ENCODE peak calls at places on chromosomes 11 and 22, in seven cellular contexts. J, D, M, B, V, U and G are unnamed samples.
A peak's percentile ranks its signal among the peaks of the same experiment; 100 is the strongest.

GRCh38 chr11:82225930-82226329 is 507.7 kb downstream of the FAM181B start:
- DNase-seq in J (no peak), D (no peak), M (no peak), B (no peak), V (no peak), U (no peak), G (no peak)

GRCh38 chr22:22761963-22762772 is 117.8 kb downstream of the GGTLC2 start:
- DNase-seq in J (no peak), D (peak; percentile 19), M (no peak), B (no peak), V (no peak), U (no peak), G (no peak)

GRCh38 chr11:43377380-43377779 is 18.7 kb downstream of the TTC17 start:
- DNase-seq in J (no peak), D (no peak), M (no peak), B (no peak), V (no peak), U (no peak), G (no peak)

GRCh38 chr22:21940521-21940920 is 12.1 kb downstream of the PPM1F start:
- DNase-seq in J (no peak), D (no peak), M (peak; percentile 53), B (no peak), V (no peak), U (no peak), G (no peak)

GRCh38 chr22:27435839-27436581 is 365.5 kb downstream of the MN1 start:
- DNase-seq in J (no peak), D (no peak), M (peak; percentile 85), B (peak; percentile 65), V (peak; percentile 44), U (peak; percentile 47), G (no peak)

GRCh38 chr11:16862733-16863132 is 124.3 kb downstream of the C11orf58 start:
- DNase-seq in J (no peak), D (no peak), M (no peak), B (no peak), V (no peak), U (no peak), G (no peak)

GRCh38 chr11:11391796-11392195 is 38.7 kb upstream of the CSNK2A3 start:
- DNase-seq in J (no peak), D (no peak), M (no peak), B (peak; percentile 90), V (no peak), U (peak; percentile 47), G (no peak)

GRCh38 chr11:44596541-44597276 is 31.2 kb downstream of the CD82 start:
- DNase-seq in J (no peak), D (no peak), M (no peak), B (no peak), V (no peak), U (no peak), G (no peak)

GRCh38 chr11:117818036-117818858 is 6.3 kb downstream of the FXYD2 start:
- DNase-seq in J (peak; percentile 69), D (no peak), M (no peak), B (peak; percentile 56), V (no peak), U (no peak), G (no peak)

GRCh38 chr11:35387341-35387982 is 31.9 kb downstream of the SLC1A2 start:
- DNase-seq in J (no peak), D (no peak), M (no peak), B (peak; percentile 53), V (no peak), U (no peak), G (no peak)

GRCh38 chr11:88474655-88475054 is 137.1 kb upstream of the CTSC start:
- DNase-seq in J (no peak), D (no peak), M (no peak), B (no peak), V (no peak), U (no peak), G (no peak)

GRCh38 chr22:31829505-31829904 is 75.7 kb downstream of the DEPDC5 start:
- DNase-seq in J (peak; percentile 81), D (no peak), M (peak; percentile 40), B (peak; percentile 97), V (no peak), U (peak; percentile 22), G (no peak)

GRCh38 chr11:64766881-64767280 is 7.1 kb upstream of the PYGM start:
- DNase-seq in J (no peak), D (no peak), M (no peak), B (no peak), V (no peak), U (no peak), G (peak; percentile 75)

GRCh38 chr11:64765841-64766682 is 6.3 kb upstream of the PYGM start:
- DNase-seq in J (peak; percentile 52), D (no peak), M (no peak), B (no peak), V (no peak), U (no peak), G (peak; percentile 78)

GRCh38 chr11:64769283-64769682 is 9.1 kb downstream of the SF1 start:
- DNase-seq in J (no peak), D (no peak), M (no peak), B (no peak), V (no peak), U (no peak), G (peak; percentile 28)

GRCh38 chr11:64768300-64768694 is 8.5 kb upstream of the PYGM start:
- DNase-seq in J (no peak), D (no peak), M (no peak), B (no peak), V (no peak), U (no peak), G (no peak)

GRCh38 chr11:64767344-64768299 is 7.8 kb upstream of the PYGM start:
- DNase-seq in J (peak; percentile 79), D (peak; percentile 95), M (peak; percentile 73), B (peak; percentile 60), V (peak; percentile 84), U (peak; percentile 72), G (peak; percentile 91)
- TF ChIP-seq POLR2A in J (no peak), D (no peak), M (no peak), B (no peak), V (no peak), U (no peak), G (no peak)

DNA sequence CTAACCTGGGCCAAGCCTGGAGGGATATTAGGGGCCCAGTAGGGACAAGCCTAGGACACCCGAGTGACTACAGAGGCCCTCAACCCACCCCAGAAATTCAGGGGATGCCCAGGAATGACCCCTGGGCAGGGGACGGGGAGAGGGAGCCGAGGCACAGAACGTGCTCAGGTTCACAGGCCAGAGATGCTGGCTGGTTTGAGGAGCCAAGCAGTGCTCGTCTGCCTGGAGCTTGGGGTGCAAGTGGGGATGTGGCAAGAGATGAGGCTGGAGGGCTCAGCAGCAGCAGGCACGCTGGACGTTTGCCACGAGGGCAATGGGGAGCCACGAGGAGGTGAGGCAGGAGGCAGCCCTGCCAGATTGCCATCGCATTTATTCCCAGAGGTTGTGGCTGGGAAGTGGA is 34.0 kb upstream of the EMID1 start:
- DNase-seq in J (no peak), D (no peak), M (no peak), B (no peak), V (no peak), U (no peak), G (no peak)
- H3K27me3 ChIP-seq in J (no peaks in the 10 kb centered on the region), D (no peaks in the 10 kb centered on the region), M (no peaks in the 10 kb centered on the region), B (peaks cover 10% of the 10 kb centered on the region), V (no peaks in the 10 kb centered on the region), U (no peaks in the 10 kb centered on the region), G (peaks cover 9% of the 10 kb centered on the region)

DNA sequence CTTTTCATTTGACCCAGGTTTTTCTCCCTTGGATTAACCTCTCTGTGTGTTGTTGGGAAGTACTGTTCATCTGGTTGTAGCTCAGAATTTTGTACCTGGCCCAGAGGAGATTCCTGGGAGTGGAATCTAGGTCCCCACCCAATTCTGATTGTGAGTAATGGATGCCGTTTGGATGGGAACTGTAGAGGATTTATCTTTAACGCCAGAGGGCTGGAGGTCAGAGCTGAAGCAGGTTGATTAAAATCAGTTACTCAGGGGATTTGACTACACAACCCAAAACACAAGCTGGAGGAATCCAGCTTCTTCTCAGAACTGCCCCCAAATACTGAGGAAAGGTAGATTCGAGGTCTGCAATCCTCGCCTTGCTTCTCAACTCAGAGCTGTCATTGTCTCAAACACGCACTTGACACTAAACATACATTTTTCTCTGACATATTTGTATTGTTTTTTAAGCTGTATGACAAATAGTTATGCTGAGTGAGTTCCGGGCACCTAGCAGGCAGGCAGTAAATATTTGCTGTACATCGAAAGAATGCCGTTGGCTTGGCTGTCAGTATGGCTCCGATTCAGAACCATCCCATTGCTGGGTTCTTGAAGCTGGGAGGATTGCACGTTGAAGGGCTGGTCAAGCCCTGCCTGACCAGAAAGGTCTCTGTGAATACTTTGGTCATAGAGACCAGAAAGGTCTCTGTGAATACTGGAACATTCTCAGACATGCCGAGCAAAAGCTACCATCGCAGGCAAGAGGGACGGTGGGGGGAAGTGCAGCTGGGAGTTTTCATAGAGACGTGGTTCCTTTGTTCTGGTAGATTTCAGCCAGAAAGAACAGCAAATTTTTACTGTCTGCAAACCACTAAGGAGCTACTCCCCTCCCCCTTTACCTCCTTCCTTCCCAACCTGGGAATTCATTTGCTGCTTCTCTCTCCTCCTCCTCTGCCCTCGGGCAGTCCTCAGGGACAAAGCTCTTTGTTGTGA is 202.0 kb upstream of the SORL1-AS1 start:
- DNase-seq in J (no peak), D (no peak), M (no peak), B (peak; percentile 25), V (peak; percentile 37), U (no peak), G (no peak)
- H3K27ac ChIP-seq in J (peak overlapping the region; percentile 81), D (no peak overlapping the region), M (peak overlapping the region; percentile 95), B (peak overlapping the region; percentile 83), V (peak overlapping the region; percentile 94), U (peak overlapping the region; percentile 97), G (peak overlapping the region; percentile 75)

GRCh38 chr22:24951942-24952836 is at the start of gene KIAA1671:
- DNase-seq in J (peak; percentile 89), D (peak; percentile 98), M (peak; percentile 89), B (peak; percentile 27), V (peak; percentile 92), U (peak; percentile 74), G (peak; percentile 93)
- TF ChIP-seq POLR2A in J (peak; percentile 82), D (no peak), M (peak; percentile 56), B (no peak), V (no peak), U (peak; percentile 56), G (no peak)

GRCh38 chr11:2513441-2513840 is 68.6 kb downstream of the KCNQ1 start:
- DNase-seq in J (peak; percentile 6), D (no peak), M (no peak), B (no peak), V (no peak), U (no peak), G (peak; percentile 62)
- H3K27me3 ChIP-seq in J (no peaks in the 10 kb centered on the region), D (peaks cover 12% of the 10 kb centered on the region), M (no peaks in the 10 kb centered on the region), B (peaks cover 38% of the 10 kb centered on the region), V (no peaks in the 10 kb centered on the region), U (no peaks in the 10 kb centered on the region), G (no peaks in the 10 kb centered on the region)

GRCh38 chr11:133985981-133986380 is 29.2 kb upstream of the IGSF9B start:
- DNase-seq in J (no peak), D (no peak), M (no peak), B (no peak), V (no peak), U (no peak), G (no peak)
- H3K27ac ChIP-seq in J (no peak overlapping the region), D (no peak overlapping the region), M (no peak overlapping the region), B (no peak overlapping the region), V (no peak overlapping the region), U (no peak overlapping the region), G (no peak overlapping the region)

DNA sequence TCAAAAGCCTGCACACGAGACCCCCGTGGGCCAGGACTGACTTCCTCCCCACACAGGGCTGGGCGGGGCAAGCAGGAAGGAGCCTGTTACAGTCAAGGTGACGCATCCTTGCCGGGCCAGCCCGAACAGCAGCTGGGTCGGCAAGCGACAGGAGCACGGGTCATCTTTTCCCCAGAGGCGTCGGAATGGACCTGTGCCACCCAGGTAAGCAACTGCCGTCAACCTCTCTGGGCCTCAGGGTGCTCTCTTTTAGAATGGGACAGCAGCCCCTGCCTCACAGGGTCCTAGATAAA is at the start of gene CYTH4:
- DNase-seq in J (peak; percentile 61), D (no peak), M (peak; percentile 73), B (no peak), V (peak; percentile 26), U (no peak), G (peak; percentile 98)
- TF ChIP-seq POLR2A in J (peak; percentile 17), D (no peak), M (peak; percentile 11), B (no peak), V (no peak), U (no peak), G (peak; percentile 53)